ENCODE peak calls at places on chromosomes 1 and 21, in four cellular contexts. M is K562, T is HCT116, R is HepG2. E is an unnamed sample.

GRCh38 chr21:38477241-38477640 is 21.0 kb downstream of the ERG start:
- DNase-seq in M (no peak), T (no peak), R (no peak), E (no peak)

GRCh38 chr21:35628331-35628730 is 432.0 kb downstream of the SETD4 start:
- DNase-seq in M (no peak), T (no peak), R (no peak), E (no peak)

GRCh38 chr1:232431326-232431725 is 198.6 kb downstream of the SIPA1L2 start:
- DNase-seq in T (no peak), R (no peak), M (no peak), E (no peak)

GRCh38 chr1:167043752-167044488 is 46.3 kb downstream of the GPA33 start:
- DNase-seq in R (peak), M (peak), T (no peak), E (no peak)

GRCh38 chr1:157961805-157962762 is 31.4 kb upstream of the KIRREL1 start:
- DNase-seq in M (no peak), T (no peak), R (no peak), E (no peak)

GRCh38 chr1:162605225-162605927 is 26.9 kb upstream of the DDR2 start:
- DNase-seq in M (no peak), T (peak), R (no peak), E (no peak)

GRCh38 chr21:18041012-18041411 is 203.6 kb upstream of the CHODL start:
- DNase-seq in M (peak), R (peak), T (no peak), E (peak)

GRCh38 chr1:61334718-61335589 is 252.6 kb downstream of the NFIA start:
- DNase-seq in T (no peak), M (no peak), R (no peak), E (no peak)

GRCh38 chr1:33157131-33157530 is 24.7 kb downstream of the TRIM62 start:
- DNase-seq in R (no peak), T (no peak), M (no peak), E (no peak)

GRCh38 chr1:11158720-11159321 is 30.3 kb upstream of the ANGPTL7 start:
- DNase-seq in T (no peak), M (no peak), R (no peak), E (no peak)

GRCh38 chr1:107531065-107531908 is 390.4 kb downstream of the NTNG1 start:
- DNase-seq in M (no peak), T (no peak), R (no peak), E (no peak)

GRCh38 chr1:10509823-10510509 is 35.2 kb downstream of the PEX14 start:
- DNase-seq in R (no peak), T (no peak), M (no peak), E (no peak)

GRCh38 chr1:79614762-79615161 is 608.2 kb upstream of the ADGRL4 start:
- DNase-seq in T (no peak), R (no peak), M (no peak), E (no peak)

GRCh38 chr1:24920155-24920925 is 9.7 kb downstream of the RUNX3 start:
- DNase-seq in T (no peak), R (no peak), M (peak), E (no peak)

GRCh38 chr1:156806512-156807440 is 9.9 kb downstream of the SH2D2A start:
- DNase-seq in M (no peak), R (no peak), T (no peak), E (no peak)

GRCh38 chr1:53949023-53949611 is 3.0 kb downstream of the LRRC42 start:
- DNase-seq in T (no peak), M (peak), R (peak), E (peak)

GRCh38 chr1:111738436-111739221 is 566 bp downstream of the INKA2 start:
- DNase-seq in R (peak), T (peak), M (peak), E (no peak)

GRCh38 chr1:26844389-26844788 is 17.9 kb downstream of the ZDHHC18 start:
- DNase-seq in R (no peak), M (no peak), T (no peak), E (no peak)

GRCh38 chr1:67029472-67029871 is 24.5 kb downstream of the SLC35D1 start:
- DNase-seq in T (no peak), M (no peak), R (no peak), E (no peak)

GRCh38 chr1:210264521-210265380 is 32.2 kb downstream of the SERTAD4 start:
- DNase-seq in T (no peak), R (no peak), M (no peak), E (no peak)

DNA sequence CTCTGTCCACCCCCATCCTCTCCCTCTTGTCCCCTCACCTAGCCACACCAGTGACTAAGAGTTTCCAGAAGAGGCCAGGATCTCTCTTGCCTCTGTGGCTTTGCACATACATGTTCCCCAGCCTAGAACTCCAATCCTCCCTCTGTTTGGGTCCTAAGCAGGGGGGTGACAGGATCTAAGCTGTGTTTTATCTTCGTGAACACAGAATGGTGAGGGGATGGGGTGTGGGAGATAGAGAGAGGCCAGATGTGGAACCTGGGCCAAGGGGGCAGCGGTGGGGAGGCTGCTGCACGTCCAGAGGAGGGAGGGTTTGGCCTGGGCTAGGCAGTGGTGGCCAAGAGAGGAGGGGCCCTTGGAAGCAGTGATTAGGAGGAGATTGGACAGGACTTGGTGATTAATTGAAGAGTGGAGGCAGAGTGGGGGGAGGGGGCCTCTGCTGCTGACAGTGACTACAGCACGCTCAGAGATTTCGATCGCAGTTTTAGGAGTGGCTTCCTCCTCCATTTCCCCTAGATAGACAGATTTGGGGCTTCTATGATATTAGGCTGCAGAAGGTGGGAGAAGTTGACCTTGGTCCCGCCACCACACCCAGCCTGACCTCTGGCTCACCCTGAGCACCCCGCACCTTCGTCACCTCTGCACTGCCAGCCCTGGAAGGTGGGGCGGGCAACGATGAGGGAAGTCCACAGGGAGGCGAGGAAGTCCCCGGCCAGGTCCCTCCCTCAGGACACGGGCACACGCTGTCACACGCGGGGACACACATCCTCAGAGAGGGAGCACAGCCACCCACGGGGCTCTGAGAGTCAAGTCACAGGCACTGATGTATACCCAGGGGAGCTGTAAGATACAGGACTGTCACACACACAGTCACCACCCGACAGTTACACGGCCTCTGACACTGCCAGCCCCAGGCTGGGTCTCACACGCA is 17.3 kb upstream of the ADGRB2 start:
- DNase-seq in R (no peak), M (peak), T (no peak), E (no peak)
- H3K9ac ChIP-seq in R (no peak), M (no peak), T (no peak), E (no peak)

GRCh38 chr1:186498695-186499389 is 37.9 kb upstream of the PDC start:
- DNase-seq in R (no peak), M (no peak), T (no peak), E (no peak)
- TF ChIP-seq ZNF274 in R (no peak), M (no peak), T (no peak), E (no peak)

DNA sequence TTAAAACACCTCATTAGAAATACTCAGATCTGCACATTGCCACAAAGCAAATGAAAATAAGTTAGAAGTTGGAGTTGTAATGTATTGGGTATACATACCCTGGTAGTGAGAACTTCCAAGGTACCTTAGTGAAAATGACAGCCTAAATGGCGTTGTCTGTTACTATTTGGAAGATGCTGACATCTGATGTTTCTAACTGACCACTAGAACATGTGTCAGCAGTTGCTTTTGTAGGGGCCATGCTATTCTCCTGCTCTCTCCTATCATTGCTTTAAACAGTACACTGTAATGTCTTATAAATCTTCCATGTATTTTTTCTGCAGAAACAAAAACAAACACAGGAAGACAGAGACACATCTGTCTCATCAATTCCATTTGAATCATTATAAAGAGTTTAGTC is 40.1 kb downstream of the LAMC1 start:
- DNase-seq in T (no peak), M (no peak), R (no peak), E (no peak)
- H3K9ac ChIP-seq in T (no peak), M (no peak), R (no peak), E (no peak)

GRCh38 chr1:85228952-85229351 is 28.1 kb upstream of the SYDE2 start:
- DNase-seq in R (no peak), T (no peak), M (no peak), E (no peak)

GRCh38 chr1:85224734-85225623 is 24.2 kb upstream of the SYDE2 start:
- DNase-seq in M (peak), T (no peak), R (no peak), E (no peak)

GRCh38 chr1:85225624-85226380 is 25.0 kb upstream of the SYDE2 start:
- DNase-seq in M (no peak), T (no peak), R (no peak), E (no peak)

GRCh38 chr1:85230305-85230977 is 29.0 kb downstream of the C1orf52 start:
- DNase-seq in T (peak), M (peak), R (peak), E (no peak)

GRCh38 chr1:85229574-85230097 is 28.8 kb upstream of the SYDE2 start:
- DNase-seq in M (no peak), T (peak), R (peak), E (no peak)
- TF ChIP-seq ZNF274 in M (no peak), T (no peak), R (no peak), E (no peak)